ENCODE peak calls at places on chromosomes 5 and 9, in five cellular contexts. I, H, B, K and E are unnamed samples.

GRCh38 chr5:139788294-139788875 is 7.2 kb upstream of the PSD2 start:
- DNase-seq in I (no peak), H (no peak), B (no peak), K (no peak), E (no peak)

GRCh38 chr5:39005566-39006232 is 68.5 kb downstream of the RICTOR start:
- DNase-seq in I (peak), H (no peak), B (peak), K (no peak), E (no peak)

GRCh38 chr9:2859776-2860379 is 16.0 kb upstream of the PUM3 start:
- DNase-seq in I (peak), H (no peak), B (peak), K (no peak), E (peak)

GRCh38 chr5:54514269-54514668 is 3.3 kb upstream of the SNX18 start:
- DNase-seq in I (peak), H (no peak), B (no peak), K (no peak), E (no peak)

GRCh38 chr9:841371-842209 is at the start of gene DMRT1:
- DNase-seq in I (no peak), H (no peak), B (no peak), K (no peak), E (no peak)

GRCh38 chr9:13480688-13481087 is 201.2 kb upstream of the MPDZ start:
- DNase-seq in I (peak), H (no peak), B (no peak), K (no peak), E (peak)

GRCh38 chr5:156406023-156406422 is 79.1 kb downstream of the SGCD start:
- DNase-seq in I (no peak), H (no peak), B (no peak), K (no peak), E (no peak)

GRCh38 chr5:131796793-131797693 is at the start of gene FNIP1:
- DNase-seq in I (peak), H (peak), B (peak), K (peak), E (peak)

GRCh38 chr5:34686762-34687268 is 30.7 kb downstream of the RAI14 start:
- DNase-seq in I (peak), H (peak), B (peak), K (no peak), E (peak)

GRCh38 chr5:60210810-60211209 is 317.3 kb upstream of the PDE4D start:
- DNase-seq in I (peak), H (no peak), B (no peak), K (no peak), E (no peak)

GRCh38 chr5:88391116-88391515 is 122.5 kb upstream of the TMEM161B start:
- DNase-seq in I (no peak), H (no peak), B (no peak), K (no peak), E (no peak)

GRCh38 chr9:124721109-124721850 is 49.8 kb downstream of the NR6A1 start:
- DNase-seq in I (peak), H (no peak), B (peak), K (no peak), E (peak)

GRCh38 chr9:88767504-88767790 is 223.8 kb upstream of the S1PR3 start:
- DNase-seq in I (no peak), H (no peak), B (no peak), K (no peak), E (no peak)